ENCODE peak calls at places on chromosomes 4 and X, in four cellular contexts. One of them, this sample, is unnamed.

GRCh38 chrX:7254144-7254543 is 106.2 kb upstream of the PUDP start:
- DNase-seq in H1: no peak
- DNase-seq in K562: no peak
- DNase-seq in HepG2: no peak
- DNase-seq in this sample: no peak

GRCh38 chr4:42750831-42751230 is 93.9 kb upstream of the ATP8A1 start:
- DNase-seq in H1: no peak
- DNase-seq in K562: no peak
- DNase-seq in HepG2: no peak
- DNase-seq in this sample: no peak

GRCh38 chrX:13126785-13127184 is 82.4 kb upstream of the FAM9C start:
- DNase-seq in H1: no peak
- DNase-seq in K562: peak; percentile 25
- DNase-seq in HepG2: peak; percentile 4
- DNase-seq in this sample: no peak

GRCh38 chr4:87219648-87220093 is 747 bp downstream of the KLHL8 start:
- DNase-seq in H1: no peak
- DNase-seq in K562: no peak
- DNase-seq in HepG2: peak; percentile 11
- DNase-seq in this sample: no peak

GRCh38 chr4:3512279-3512678 is 19.9 kb downstream of the LRPAP1 start:
- DNase-seq in H1: no peak
- DNase-seq in K562: no peak
- DNase-seq in HepG2: no peak
- DNase-seq in this sample: no peak

GRCh38 chrX:117969782-117970181 is 146.8 kb downstream of the KLHL13 start:
- DNase-seq in H1: no peak
- DNase-seq in K562: no peak
- DNase-seq in HepG2: peak; percentile 28
- DNase-seq in this sample: no peak

GRCh38 chr4:55973650-55974049 is 24.9 kb downstream of the CEP135 start:
- DNase-seq in H1: no peak
- DNase-seq in K562: no peak
- DNase-seq in HepG2: no peak
- DNase-seq in this sample: no peak

GRCh38 chr4:163492951-163493504 is 1.5 kb upstream of the TMA16 start:
- DNase-seq in H1: no peak
- DNase-seq in K562: peak; percentile 49
- DNase-seq in HepG2: no peak
- DNase-seq in this sample: peak; percentile 9

GRCh38 chr4:25310066-25310824 is 2.3 kb upstream of the ZCCHC4 start:
- DNase-seq in H1: no peak
- DNase-seq in K562: no peak
- DNase-seq in HepG2: no peak
- DNase-seq in this sample: no peak

GRCh38 chr4:45036677-45037076 is 310.3 kb upstream of the GNPDA2 start:
- DNase-seq in H1: no peak
- DNase-seq in K562: no peak
- DNase-seq in HepG2: no peak
- DNase-seq in this sample: no peak

GRCh38 chr4:55827582-55827981 is 8.0 kb downstream of the EXOC1L start:
- DNase-seq in H1: no peak
- DNase-seq in K562: no peak
- DNase-seq in HepG2: no peak
- DNase-seq in this sample: no peak

GRCh38 chrX:153455571-153455970 is 9.7 kb upstream of the TREX2 start:
- DNase-seq in H1: no peak
- DNase-seq in K562: no peak
- DNase-seq in HepG2: no peak
- DNase-seq in this sample: no peak

GRCh38 chr4:102606846-102607440 is 105.8 kb downstream of the NFKB1 start:
- DNase-seq in H1: no peak
- DNase-seq in K562: no peak
- DNase-seq in HepG2: no peak
- DNase-seq in this sample: no peak

GRCh38 chrX:111854778-111855490 is 21.0 kb upstream of the TRPC5OS start:
- DNase-seq in H1: no peak
- DNase-seq in K562: no peak
- DNase-seq in HepG2: no peak
- DNase-seq in this sample: no peak

GRCh38 chrX:130676861-130677260 is 226.1 kb downstream of the ENOX2 start:
- DNase-seq in H1: no peak
- DNase-seq in K562: no peak
- DNase-seq in HepG2: peak; percentile 86
- DNase-seq in this sample: peak; percentile 72
- TF ChIP-seq JUN in H1: no peak
- TF ChIP-seq JUN in K562: no peak
- TF ChIP-seq JUN in HepG2: no peak
- TF ChIP-seq JUN in this sample: no peak

GRCh38 chrX:70166601-70167590 is 10.4 kb upstream of the DGAT2L6 start:
- DNase-seq in H1: no peak
- DNase-seq in K562: peak; percentile 16
- DNase-seq in HepG2: peak; percentile 9
- DNase-seq in this sample: peak; percentile 53

GRCh38 chrX:70169281-70169680 is 8.0 kb upstream of the DGAT2L6 start:
- DNase-seq in H1: no peak
- DNase-seq in K562: no peak
- DNase-seq in HepG2: no peak
- DNase-seq in this sample: no peak

GRCh38 chrX:70171636-70172035 is 5.6 kb upstream of the DGAT2L6 start:
- DNase-seq in H1: no peak
- DNase-seq in K562: no peak
- DNase-seq in HepG2: no peak
- DNase-seq in this sample: no peak

GRCh38 chrX:70172226-70172625 is 5.1 kb upstream of the DGAT2L6 start:
- DNase-seq in H1: no peak
- DNase-seq in K562: no peak
- DNase-seq in HepG2: no peak
- DNase-seq in this sample: no peak

GRCh38 chrX:70168238-70169188 is 8.8 kb upstream of the DGAT2L6 start:
- DNase-seq in H1: peak; percentile 10
- DNase-seq in K562: peak; percentile 48
- DNase-seq in HepG2: peak; percentile 25
- DNase-seq in this sample: peak; percentile 34
- H2AFZ ChIP-seq in H1: peak overlapping the region; percentile 57
- H2AFZ ChIP-seq in K562: peak overlapping the region; percentile 86
- H2AFZ ChIP-seq in HepG2: no peak overlapping the region
- H2AFZ ChIP-seq in this sample: peak overlapping the region; percentile 9

GRCh38 chrX:150361777-150362351 is 1.3 kb upstream of the MAMLD1 start:
- DNase-seq in H1: no peak
- DNase-seq in K562: no peak
- DNase-seq in HepG2: no peak
- DNase-seq in this sample: no peak
- TF ChIP-seq JUN in H1: no peak
- TF ChIP-seq JUN in K562: no peak
- TF ChIP-seq JUN in HepG2: no peak
- TF ChIP-seq JUN in this sample: no peak

GRCh38 chr4:173501592-173502150 is 28.4 kb downstream of the HAND2 start:
- DNase-seq in H1: no peak
- DNase-seq in K562: no peak
- DNase-seq in HepG2: no peak
- DNase-seq in this sample: no peak
- H2AFZ ChIP-seq in H1: peak overlapping the region; percentile 72
- H2AFZ ChIP-seq in K562: no peak overlapping the region
- H2AFZ ChIP-seq in HepG2: no peak overlapping the region
- H2AFZ ChIP-seq in this sample: no peak overlapping the region

DNA sequence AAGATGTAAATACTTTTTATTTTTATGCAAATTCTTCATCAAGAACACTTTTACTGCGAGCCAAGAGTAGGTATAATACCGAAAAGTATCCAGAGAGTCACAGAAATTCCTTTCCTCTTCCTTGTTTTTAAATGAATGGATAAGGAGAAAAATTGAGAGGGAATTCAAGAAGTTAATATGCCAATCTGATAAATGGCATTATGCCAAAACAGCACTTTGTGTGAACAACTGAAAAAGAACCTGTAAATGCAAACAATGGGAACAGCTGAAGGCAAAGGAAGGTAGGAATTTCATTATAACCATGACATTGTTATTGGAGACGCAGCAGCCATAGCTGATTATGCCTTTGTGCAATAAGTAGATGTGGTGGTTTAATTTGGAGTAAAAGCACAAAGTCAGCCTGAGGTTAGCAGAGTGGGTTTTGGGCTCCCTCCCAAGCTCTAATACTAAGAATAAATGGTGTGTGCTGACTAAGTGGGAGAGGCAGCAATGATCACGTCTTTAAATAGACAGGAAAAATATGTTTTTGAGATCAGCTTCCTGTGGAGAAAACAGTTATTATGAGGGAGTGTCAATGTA is 209.8 kb upstream of the NDST4 start:
- DNase-seq in H1: no peak
- DNase-seq in K562: no peak
- DNase-seq in HepG2: no peak
- DNase-seq in this sample: no peak
- TF ChIP-seq JUN in H1: no peak
- TF ChIP-seq JUN in K562: no peak
- TF ChIP-seq JUN in HepG2: no peak
- TF ChIP-seq JUN in this sample: no peak

DNA sequence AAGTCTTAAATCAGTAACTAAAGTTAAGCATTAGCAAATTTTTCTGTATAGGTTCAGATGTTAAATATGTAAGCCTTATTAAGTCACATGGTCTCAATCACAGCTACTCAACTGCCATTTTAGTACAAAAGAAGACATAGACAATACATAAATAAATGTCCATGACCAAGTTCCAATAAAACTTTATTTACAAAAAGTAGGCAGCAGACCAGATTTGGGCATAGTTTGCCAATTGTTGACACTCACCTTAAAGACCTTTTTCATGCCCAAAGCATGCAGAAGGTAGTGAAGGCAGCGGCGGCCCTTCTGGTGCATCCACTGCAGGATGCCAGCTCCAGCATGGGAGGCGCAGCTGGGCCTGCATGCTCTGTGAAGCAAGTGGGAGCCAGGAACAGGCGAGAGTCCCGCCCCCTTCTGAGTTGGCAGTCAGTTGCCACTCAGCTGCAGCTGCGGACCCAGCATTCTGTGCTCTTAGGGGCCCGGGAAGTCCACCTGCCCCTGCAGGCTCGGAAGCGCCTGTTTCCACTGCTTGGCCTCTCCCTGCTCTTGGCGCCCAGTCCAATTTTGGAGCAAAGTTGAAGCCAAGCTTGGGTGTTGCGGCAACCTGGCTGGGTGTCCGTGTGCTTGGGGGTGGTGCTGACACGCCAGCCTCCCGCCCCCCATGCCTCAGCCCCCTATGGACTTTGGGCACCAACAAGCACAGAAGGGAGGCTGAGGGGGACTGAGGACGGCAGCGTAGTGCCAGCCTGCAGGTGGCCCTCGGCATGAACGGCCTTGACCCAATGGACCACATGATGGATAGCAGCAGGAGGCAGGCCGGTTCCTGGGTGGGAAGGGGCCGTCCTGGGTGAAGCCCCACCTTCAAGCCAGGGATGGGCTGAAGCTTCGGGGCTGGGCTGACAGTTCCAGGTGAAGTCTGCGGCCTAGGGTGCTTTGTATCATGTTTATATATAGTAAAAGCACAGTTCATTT is 42.4 kb upstream of the PABPC4L start:
- DNase-seq in H1: no peak
- DNase-seq in K562: no peak
- DNase-seq in HepG2: no peak
- DNase-seq in this sample: no peak
- H2AFZ ChIP-seq in H1: no peak overlapping the region
- H2AFZ ChIP-seq in K562: no peak overlapping the region
- H2AFZ ChIP-seq in HepG2: no peak overlapping the region
- H2AFZ ChIP-seq in this sample: no peak overlapping the region

This sample was measured in endothelial cell of umbilical vein.